ENCODE peak calls at places on chromosome 12, in nine cellular contexts. O is nucleus accumbens; T is stimulated activated CD8-positive, alpha-beta memory T cell treated with anti-CD3 and anti-CD28 coated beads, Interleukin-4, amount 100 ng/mL, for 1 hour; I is NCI-H69; G is immature natural killer cell; F is effector CD4-positive, alpha-beta T cell; J is GM03348; R is NCI-H510A; N is PC-9. L is an unnamed sample.

GRCh38 chr12:124739953-124740561 is 123.6 kb downstream of the SCARB1 start:
- DNase-seq in O (no peak), T (no peak), G (no peak), J (no peak), F (no peak), R (no peak), I (no peak), N (no peak), L (no peak)

GRCh38 chr12:5043589-5044419 is at the start of gene KCNA5:
- DNase-seq in F (no peak), O (peak; percentile 20), I (peak; percentile 87), R (no peak), N (no peak), T (no peak), G (no peak), J (no peak), L (no peak)

GRCh38 chr12:78584695-78585094 is 279.9 kb upstream of the SYT1 start:
- DNase-seq in O (no peak), J (no peak), N (no peak), G (no peak), R (no peak), I (peak; percentile 46), T (no peak), F (no peak), L (no peak)

GRCh38 chr12:56998981-56999380 is 7.4 kb downstream of the ZBTB39 start:
- DNase-seq in F (no peak), T (no peak), O (no peak), G (no peak), N (no peak), R (no peak), I (no peak), J (no peak), L (no peak)

GRCh38 chr12:123075591-123076171 is 75.2 kb downstream of the PITPNM2 start:
- DNase-seq in J (no peak), N (peak; percentile 72), O (no peak), R (peak; percentile 77), G (peak; percentile 80), I (peak; percentile 92), F (peak; percentile 55), T (peak; percentile 54), L (no peak)

GRCh38 chr12:91316161-91316759 is 133.6 kb upstream of the DCN start:
- DNase-seq in I (peak; percentile 9), F (no peak), O (no peak), N (no peak), T (no peak), G (no peak), J (no peak), R (no peak), L (no peak)

GRCh38 chr12:113083863-113084430 is 27.4 kb downstream of the DTX1 start:
- DNase-seq in N (no peak), O (no peak), G (peak; percentile 36), I (no peak), R (no peak), F (no peak), J (no peak), T (no peak), L (no peak)

GRCh38 chr12:75812341-75813018 is 219.1 kb downstream of the PHLDA1 start:
- DNase-seq in N (no peak), J (peak; percentile 65), R (peak; percentile 40), F (no peak), I (peak; percentile 95), O (no peak), G (no peak), T (no peak), L (peak; percentile 58)

GRCh38 chr12:62291888-62292760 is 31.9 kb downstream of the USP15 start:
- DNase-seq in N (no peak), F (no peak), T (no peak), I (peak; percentile 74), O (no peak), R (no peak), G (no peak), J (peak; percentile 2), L (no peak)

GRCh38 chr12:119180380-119181040 is 1.8 kb downstream of the HSPB8 start:
- DNase-seq in O (peak; percentile 11), G (no peak), N (no peak), F (no peak), R (no peak), T (no peak), J (peak; percentile 74), I (no peak), L (no peak)

GRCh38 chr12:43112101-43112661 is 439.8 kb downstream of the ADAMTS20 start:
- DNase-seq in F (no peak), R (no peak), N (no peak), T (no peak), I (no peak), G (no peak), J (peak; percentile 4), O (no peak), L (no peak)

GRCh38 chr12:124497658-124498057 is 69.8 kb downstream of the NCOR2 start:
- DNase-seq in G (no peak), R (no peak), N (no peak), F (no peak), J (peak; percentile 92), T (no peak), O (peak; percentile 82), I (no peak), L (no peak)

GRCh38 chr12:570949-571794 is 92.1 kb downstream of the NINJ2 start:
- DNase-seq in F (no peak), J (peak; percentile 87), G (no peak), O (no peak), T (no peak), I (peak; percentile 27), N (peak; percentile 82), R (no peak), L (no peak)

GRCh38 chr12:115305867-115306266 is 621.9 kb upstream of the TBX3 start:
- DNase-seq in J (no peak), F (no peak), T (no peak), G (no peak), O (no peak), N (no peak), R (no peak), I (no peak), L (no peak)

GRCh38 chr12:99984271-99985128 is at the start of gene ANKS1B:
- DNase-seq in I (peak; percentile 96), J (peak; percentile 76), R (peak; percentile 67), T (no peak), N (no peak), O (peak; percentile 53), F (no peak), G (no peak), L (peak; percentile 81)

GRCh38 chr12:41511247-41511646 is 323.1 kb downstream of the PDZRN4 start:
- DNase-seq in T (no peak), F (no peak), R (no peak), G (no peak), N (no peak), O (no peak), I (peak; percentile 5), J (no peak), L (no peak)

GRCh38 chr12:103197725-103198388 is 240.4 kb downstream of the ASCL1 start:
- DNase-seq in J (no peak), T (no peak), O (no peak), F (no peak), N (no peak), R (peak; percentile 17), G (no peak), I (peak; percentile 12), L (no peak)

GRCh38 chr12:64893961-64894360 is 69.5 kb downstream of the TBC1D30 start:
- DNase-seq in J (peak; percentile 52), R (no peak), G (no peak), F (no peak), T (no peak), O (no peak), I (no peak), N (no peak), L (no peak)

GRCh38 chr12:119990382-119990874 is 1.4 kb downstream of the BICDL1 start:
- DNase-seq in F (no peak), J (no peak), R (no peak), I (peak; percentile 60), G (no peak), T (no peak), N (peak; percentile 66), O (no peak), L (no peak)

GRCh38 chr12:47770086-47770726 is 2.8 kb upstream of the SLC48A1 start:
- DNase-seq in T (no peak), I (no peak), F (no peak), O (no peak), R (no peak), J (peak; percentile 72), N (peak; percentile 66), G (no peak), L (no peak)

GRCh38 chr12:111873113-111873512 is 31.1 kb downstream of the MAPKAPK5 start:
- DNase-seq in R (no peak), I (no peak), O (no peak), J (no peak), N (no peak), T (no peak), G (no peak), F (no peak), L (no peak)

GRCh38 chr12:57475271-57476161 is 4.2 kb downstream of the ARHGAP9 start:
- DNase-seq in I (peak; percentile 64), R (no peak), F (no peak), O (no peak), T (no peak), J (peak; percentile 54), N (no peak), G (no peak), L (no peak)

GRCh38 chr12:100106861-100107260 is 35.8 kb downstream of the BLTP3B start:
- DNase-seq in J (no peak), T (no peak), G (no peak), F (no peak), N (no peak), I (no peak), R (no peak), O (no peak), L (no peak)

GRCh38 chr12:99618657-99619056 is 28.9 kb upstream of the GARIN6 start:
- DNase-seq in O (no peak), F (no peak), I (no peak), G (no peak), J (peak; percentile 11), R (no peak), T (no peak), N (no peak), L (no peak)

GRCh38 chr12:65825573-65826512 is 1.6 kb downstream of the HMGA2 start:
- DNase-seq in G (no peak), T (no peak), N (no peak), O (no peak), J (peak; percentile 57), R (peak; percentile 3), I (peak; percentile 11), F (no peak), L (no peak)

GRCh38 chr12:52004042-52004648 is 2.6 kb upstream of the TAMALIN start:
- DNase-seq in R (no peak), J (peak; percentile 85), I (peak; percentile 91), G (peak; percentile 19), N (no peak), F (no peak), T (no peak), O (peak; percentile 56), L (no peak)

GRCh38 chr12:75488553-75488952 is 8.0 kb downstream of the GLIPR1 start:
- DNase-seq in G (no peak), T (no peak), N (no peak), F (no peak), J (peak; percentile 69), R (no peak), I (peak; percentile 24), O (no peak), L (no peak)

GRCh38 chr12:39905152-39905551 is 200.7 kb downstream of the SLC2A13 start:
- DNase-seq in I (peak; percentile 7), T (no peak), J (peak; percentile 65), N (no peak), G (no peak), O (peak; percentile 24), F (no peak), R (no peak), L (no peak)

GRCh38 chr12:88836156-88836555 is 255.9 kb upstream of the KITLG start:
- DNase-seq in F (no peak), O (no peak), T (no peak), G (no peak), J (no peak), N (peak; percentile 53), I (no peak), R (no peak), L (no peak)